ENCODE peak calls at places on chromosomes 1 and 21, in seven cellular contexts. D is neuronal stem cell, W is SJSA1, X is H9, R is upper lobe of right lung, Q is dorsolateral prefrontal cortex, B is upper lobe of left lung. V is an unnamed sample. For H3K27me3, the result is how much of the 10 kb centered on the place peaks cover.

GRCh38 chr1:47507921-47508894 is 70.4 kb downstream of the FOXD2 start:
- DNase-seq in W (no peak), R (peak), Q (no peak), D (no peak), B (peak), X (peak), V (peak)

GRCh38 chr1:116365857-116366256 is 7.2 kb upstream of the ATP1A1 start:
- DNase-seq in Q (no peak), X (no peak), W (no peak), D (no peak), B (no peak), R (no peak), V (no peak)

GRCh38 chr1:6059866-6060265 is 14.2 kb downstream of the KCNAB2 start:
- DNase-seq in X (no peak), B (no peak), R (no peak), W (no peak), D (no peak), Q (no peak), V (no peak)

GRCh38 chr1:156858555-156858956 is 361 bp downstream of the INSRR start:
- DNase-seq in X (no peak), R (no peak), B (no peak), W (no peak), D (no peak), Q (no peak), V (no peak)

GRCh38 chr21:20971296-20971921 is 26.8 kb upstream of the NCAM2 start:
- DNase-seq in R (no peak), Q (peak), X (peak), W (peak), B (no peak), D (peak), V (peak)

GRCh38 chr1:84598846-84599741 is 24.9 kb upstream of the CTBS start:
- DNase-seq in R (no peak), B (no peak), D (no peak), W (peak), Q (no peak), X (no peak), V (no peak)

GRCh38 chr1:68796888-68797287 is 300.0 kb upstream of the DEPDC1 start:
- DNase-seq in X (no peak), B (no peak), R (no peak), D (no peak), W (no peak), Q (no peak), V (no peak)

GRCh38 chr1:185397183-185397582 is 80.1 kb upstream of the IVNS1ABP start:
- DNase-seq in Q (no peak), D (no peak), R (no peak), X (no peak), W (no peak), B (no peak), V (no peak)

GRCh38 chr1:162110910-162111309 is 41.4 kb downstream of the NOS1AP start:
- DNase-seq in B (no peak), D (no peak), R (no peak), Q (no peak), X (no peak), W (no peak), V (no peak)

GRCh38 chr21:14064296-14064645 is 146.5 kb downstream of the LIPI start:
- DNase-seq in D (no peak), X (peak), R (no peak), B (no peak), W (no peak), Q (peak), V (peak)

GRCh38 chr1:198530964-198531363 is 9.5 kb downstream of the ATP6V1G3 start:
- DNase-seq in W (no peak), Q (no peak), B (no peak), R (no peak), D (no peak), X (no peak), V (no peak)

GRCh38 chr1:205192287-205192686 is 19.2 kb downstream of the DSTYK start:
- DNase-seq in W (no peak), D (no peak), R (no peak), Q (no peak), X (peak), B (no peak), V (no peak)

GRCh38 chr1:185996211-185996610 is 262.0 kb downstream of the HMCN1 start:
- DNase-seq in Q (no peak), X (no peak), R (no peak), B (no peak), W (no peak), D (no peak), V (no peak)

GRCh38 chr1:23283660-23284602 is 60.2 kb downstream of the HNRNPR start:
- DNase-seq in X (no peak), B (no peak), Q (no peak), D (no peak), R (no peak), W (peak), V (no peak)

GRCh38 chr1:200364831-200365230 is 45.0 kb downstream of the ZNF281 start:
- DNase-seq in B (no peak), D (no peak), X (peak), W (no peak), R (no peak), Q (no peak), V (peak)

GRCh38 chr1:235775461-235775860 is 91.2 kb downstream of the LYST start:
- DNase-seq in B (no peak), R (no peak), Q (no peak), D (no peak), W (no peak), X (no peak), V (peak)

GRCh38 chr1:13730751-13731482 is 30.9 kb downstream of the PRDM2 start:
- DNase-seq in Q (no peak), D (no peak), W (no peak), R (peak), B (no peak), X (no peak), V (no peak)

GRCh38 chr1:111690306-111690617 is 48.9 kb downstream of the INKA2 start:
- DNase-seq in D (no peak), W (peak), Q (peak), X (no peak), B (no peak), R (no peak), V (no peak)

GRCh38 chr1:91712981-91713841 is 172.7 kb downstream of the TGFBR3 start:
- DNase-seq in X (no peak), W (no peak), R (no peak), D (no peak), Q (no peak), B (peak), V (peak)

GRCh38 chr1:213996320-213997022 is 8.7 kb downstream of the PROX1 start:
- DNase-seq in B (no peak), X (no peak), R (no peak), W (no peak), D (no peak), Q (peak), V (no peak)

GRCh38 chr1:8836228-8836627 is 18.8 kb upstream of the RERE start:
- DNase-seq in Q (peak), W (no peak), R (no peak), B (no peak), X (no peak), D (no peak), V (no peak)

GRCh38 chr1:114468710-114469468 is 42.1 kb downstream of the TRIM33 start:
- DNase-seq in X (no peak), W (no peak), B (no peak), Q (no peak), R (no peak), D (no peak), V (no peak)

GRCh38 chr1:179591592-179592580 is at the start of gene TDRD5:
- DNase-seq in Q (no peak), B (peak), D (no peak), R (peak), X (peak), W (no peak), V (peak)

GRCh38 chr1:103561612-103562395 is 9.6 kb upstream of the AMY2B start:
- DNase-seq in D (no peak), W (no peak), B (no peak), R (no peak), Q (no peak), X (no peak), V (no peak)

DNA sequence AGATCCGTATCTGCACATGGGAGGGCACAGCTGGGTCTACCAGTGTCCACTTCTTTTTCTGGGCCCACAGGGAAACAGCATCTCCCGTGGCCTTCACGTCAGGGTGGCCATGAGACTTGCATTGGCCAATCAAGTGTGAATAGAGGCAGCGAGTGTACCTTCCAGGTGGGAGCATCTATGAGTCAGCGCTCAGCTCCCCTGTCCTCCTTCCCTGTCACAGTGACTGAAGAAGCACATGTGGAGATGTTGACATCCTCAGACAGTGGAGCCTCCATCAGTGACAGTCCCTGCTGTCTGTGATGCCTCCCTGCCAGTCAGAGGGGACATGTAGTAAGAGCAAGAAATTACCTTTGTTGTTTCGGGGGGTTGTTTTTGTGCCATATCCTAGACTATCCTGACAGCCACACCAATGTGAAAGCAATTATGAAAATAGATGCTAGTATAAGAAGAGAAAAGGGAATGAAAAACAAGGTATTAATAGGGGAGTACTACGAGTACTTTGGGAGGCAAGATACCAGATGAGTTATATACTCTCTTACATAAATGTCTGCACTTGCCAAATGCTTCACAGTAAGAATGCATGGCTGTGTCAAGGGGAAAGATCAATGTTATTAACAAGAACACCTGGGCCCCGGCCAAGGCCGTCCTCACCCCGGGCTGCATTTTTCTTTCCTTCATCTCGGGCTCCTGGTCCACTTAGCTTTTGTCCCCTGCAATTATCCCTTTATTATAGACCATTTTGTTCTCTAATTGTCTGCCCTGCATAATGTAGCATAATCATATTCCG is 86.0 kb downstream of the MATN1 start:
- DNase-seq in R (peak), B (no peak), W (no peak), D (no peak), X (no peak), Q (no peak), V (no peak)
- H3K27me3 ChIP-seq in R (under half), B (under half), W (under half), D (under half), X (under half), Q (under half), V (under half)

GRCh38 chr1:66346873-66347272 is 187.1 kb upstream of the SGIP1 start:
- DNase-seq in Q (no peak), X (no peak), D (no peak), W (no peak), R (no peak), B (no peak), V (no peak)
- H3K27ac ChIP-seq in Q (peak), X (no peak), D (no peak), W (no peak), R (no peak), B (no peak), V (no peak)

GRCh38 chr1:170586942-170587593 is 55.1 kb downstream of the GORAB start:
- DNase-seq in Q (no peak), R (no peak), D (no peak), X (no peak), B (no peak), W (no peak), V (no peak)
- H3K27me3 ChIP-seq in Q (under half), R (under half), D (under half), X (under half), B (under half), W (under half), V (half or more)

DNA sequence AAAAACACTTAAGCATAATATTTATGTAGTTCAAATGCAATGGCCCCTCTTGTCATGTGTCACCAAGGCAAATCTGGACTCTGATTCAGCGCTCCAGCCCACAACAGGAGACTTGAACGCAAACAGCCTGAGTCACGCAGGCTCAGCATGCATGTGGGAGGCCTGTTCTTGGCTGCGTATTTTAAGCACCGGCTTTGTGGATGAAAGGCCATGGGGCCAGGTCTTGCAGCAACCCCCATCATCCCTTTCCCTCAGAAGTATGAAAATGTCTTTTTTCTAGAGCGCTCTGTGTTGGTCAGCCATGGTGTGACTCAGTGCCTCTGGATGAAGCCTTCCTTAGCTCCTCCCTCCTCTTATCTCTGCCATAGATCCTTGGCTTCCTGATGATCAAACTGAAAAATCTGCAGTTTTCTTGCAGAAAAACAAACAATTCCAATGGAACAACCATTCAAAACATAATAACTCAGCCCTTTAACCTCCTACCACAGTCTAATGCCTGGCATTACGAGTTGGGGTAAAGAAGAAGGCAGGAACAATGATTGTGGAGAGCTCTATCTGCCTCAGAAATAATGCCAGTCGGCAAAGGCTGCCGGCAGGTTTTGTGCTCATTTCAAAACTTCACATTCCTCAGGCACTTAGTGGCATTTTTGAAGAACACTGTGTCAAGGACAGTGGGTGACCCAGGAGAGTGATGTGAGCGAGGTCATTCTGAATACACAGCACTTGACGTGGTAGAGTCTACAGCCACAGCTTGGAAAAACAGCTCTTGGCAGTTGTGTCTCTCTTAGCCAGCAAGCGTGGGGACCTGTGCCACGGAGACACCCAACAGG is 167.5 kb downstream of the CLIC6 start:
- DNase-seq in Q (peak), X (no peak), R (peak), W (peak), B (no peak), D (no peak), V (no peak)
- H3K27ac ChIP-seq in Q (no peak), X (no peak), R (peak), W (peak), B (peak), D (no peak), V (no peak)

GRCh38 chr1:228438266-228438665 is 21.6 kb upstream of the TRIM17 start:
- DNase-seq in R (no peak), W (no peak), Q (no peak), X (no peak), D (no peak), B (no peak), V (no peak)
- H3K27me3 ChIP-seq in R (under half), W (under half), Q (under half), X (under half), D (under half), B (under half), V (half or more)

GRCh38 chr1:165910764-165911421 is 83.5 kb downstream of the UCK2 start:
- DNase-seq in D (no peak), B (peak), X (no peak), R (peak), Q (no peak), W (no peak), V (no peak)

GRCh38 chr1:165914136-165914798 is 86.9 kb downstream of the UCK2 start:
- DNase-seq in X (peak), D (peak), W (peak), B (no peak), Q (peak), R (no peak), V (peak)

GRCh38 chr1:165915480-165916395 is 88.3 kb downstream of the UCK2 start:
- DNase-seq in Q (no peak), W (no peak), B (no peak), X (no peak), D (no peak), R (no peak), V (no peak)

GRCh38 chr1:165912638-165913037 is 85.2 kb downstream of the UCK2 start:
- DNase-seq in X (no peak), W (no peak), B (no peak), D (no peak), R (no peak), Q (no peak), V (no peak)

DNA sequence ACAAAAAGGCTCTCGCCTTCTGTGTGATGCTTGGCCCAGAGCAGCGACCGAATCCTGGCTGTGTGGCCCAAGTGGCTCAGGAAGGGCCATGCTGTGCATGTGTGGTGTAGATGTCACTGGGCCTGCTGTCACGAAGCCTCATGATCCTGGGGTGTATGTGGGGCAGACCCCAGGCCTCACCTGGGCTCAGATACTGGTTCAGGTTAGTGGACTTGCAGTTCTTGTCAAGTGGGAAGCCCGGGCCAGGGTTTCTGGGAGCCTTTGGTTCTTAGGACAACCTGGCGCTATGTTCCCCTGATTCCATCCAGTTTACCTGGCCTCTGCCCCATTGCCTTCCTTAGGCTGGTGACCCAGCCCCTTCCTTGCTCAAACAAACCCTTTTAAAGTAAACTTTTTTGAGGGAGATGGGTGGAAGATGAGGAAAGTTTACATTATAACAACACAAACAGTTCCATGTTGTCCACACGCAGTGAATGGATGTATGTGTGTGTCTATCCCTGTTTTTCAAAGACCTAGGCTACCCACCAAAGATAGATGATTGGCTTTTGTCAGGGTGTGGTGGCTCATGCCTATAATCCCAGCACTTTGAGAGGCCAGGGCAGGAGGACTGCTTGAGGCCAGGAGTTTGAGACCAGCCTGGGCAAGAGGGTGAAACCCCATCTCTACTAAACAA is 84.3 kb downstream of the UCK2 start:
- DNase-seq in W (no peak), D (no peak), Q (no peak), X (no peak), R (no peak), B (no peak), V (no peak)
- H3K27ac ChIP-seq in W (no peak), D (no peak), Q (no peak), X (no peak), R (peak), B (no peak), V (peak)

DNA sequence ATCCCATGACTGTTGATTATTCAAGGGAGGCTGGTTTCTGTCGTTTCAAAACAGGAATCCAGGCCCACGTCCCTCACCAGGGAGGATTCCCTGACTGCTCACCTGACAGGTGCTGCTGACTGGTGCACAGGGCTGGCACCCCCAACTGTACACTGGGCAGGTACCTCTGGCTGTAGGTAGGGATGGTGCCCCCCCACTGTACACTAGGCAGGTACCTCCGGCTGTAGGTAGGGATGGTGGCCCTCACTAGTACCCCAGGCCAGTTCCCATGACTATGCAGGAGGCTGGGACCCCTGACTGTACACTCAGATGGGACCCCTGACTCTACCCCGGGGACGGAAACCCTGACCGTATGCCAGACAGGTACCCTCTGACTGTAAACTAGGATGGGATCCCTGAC is 33.6 kb upstream of the PDE9A start:
- DNase-seq in W (no peak), D (no peak), B (no peak), X (no peak), R (no peak), Q (no peak), V (no peak)
- H3K27me3 ChIP-seq in W (under half), D (under half), B (under half), X (under half), R (under half), Q (under half), V (under half)

GRCh38 chr1:67583462-67583950 is 101.5 kb upstream of the GADD45A start:
- DNase-seq in Q (no peak), D (no peak), X (no peak), W (no peak), B (no peak), R (no peak), V (no peak)

GRCh38 chr1:67584938-67585337 is 100.1 kb upstream of the GADD45A start:
- DNase-seq in W (no peak), Q (no peak), B (no peak), R (no peak), X (no peak), D (no peak), V (no peak)

GRCh38 chr1:67580671-67581403 is 104.2 kb upstream of the GADD45A start:
- DNase-seq in R (no peak), W (no peak), X (no peak), D (no peak), Q (no peak), B (no peak), V (peak)

GRCh38 chr1:67579623-67580394 is 105.2 kb upstream of the GADD45A start:
- DNase-seq in Q (no peak), R (no peak), B (no peak), X (no peak), W (no peak), D (no peak), V (no peak)

GRCh38 chr1:67582625-67583461 is 102.2 kb upstream of the GADD45A start:
- DNase-seq in B (no peak), Q (no peak), W (no peak), D (no peak), R (no peak), X (no peak), V (no peak)
- H3K27ac ChIP-seq in B (peak), Q (no peak), W (no peak), D (no peak), R (peak), X (no peak), V (no peak)

GRCh38 chr1:65026235-65026634 is 59.9 kb upstream of the JAK1 start:
- DNase-seq in D (no peak), Q (no peak), R (no peak), W (no peak), B (no peak), X (peak), V (no peak)
- H3K27me3 ChIP-seq in D (under half), Q (under half), R (under half), W (under half), B (under half), X (under half), V (under half)